ENCODE peak calls at places on chromosomes 5 and 9, in nine cellular contexts. One of them, this sample, is unnamed.

GRCh38 chr5:59921816-59922215 is 28.3 kb upstream of the PDE4D start:
- DNase-seq in PC-3: no peak
- DNase-seq in PC-9: no peak
- DNase-seq in A549: no peak
- DNase-seq in H9: peak; percentile 28
- DNase-seq in lower lobe of right lung: no peak
- DNase-seq in small intestine: no peak
- DNase-seq in heart left ventricle: no peak
- DNase-seq in psoas muscle: no peak
- DNase-seq in this sample: no peak

GRCh38 chr9:124621371-124622328 is 114.5 kb upstream of the NR5A1 start:
- DNase-seq in PC-3: no peak
- DNase-seq in PC-9: no peak
- DNase-seq in A549: no peak
- DNase-seq in H9: no peak
- DNase-seq in lower lobe of right lung: no peak
- DNase-seq in small intestine: no peak
- DNase-seq in heart left ventricle: no peak
- DNase-seq in psoas muscle: no peak
- DNase-seq in this sample: peak; percentile 76

GRCh38 chr5:82730862-82731261 is 346.3 kb downstream of the TMEM167A start:
- DNase-seq in PC-3: no peak
- DNase-seq in PC-9: no peak
- DNase-seq in A549: no peak
- DNase-seq in H9: no peak
- DNase-seq in lower lobe of right lung: no peak
- DNase-seq in small intestine: peak; percentile 6
- DNase-seq in heart left ventricle: no peak
- DNase-seq in psoas muscle: no peak
- DNase-seq in this sample: no peak

GRCh38 chr5:78521455-78521854 is 127.1 kb downstream of the LHFPL2 start:
- DNase-seq in PC-3: no peak
- DNase-seq in PC-9: no peak
- DNase-seq in A549: no peak
- DNase-seq in H9: no peak
- DNase-seq in lower lobe of right lung: no peak
- DNase-seq in small intestine: no peak
- DNase-seq in heart left ventricle: no peak
- DNase-seq in psoas muscle: no peak
- DNase-seq in this sample: no peak

GRCh38 chr9:36862206-36863145 is 171.6 kb downstream of the PAX5 start:
- DNase-seq in PC-3: peak; percentile 41
- DNase-seq in PC-9: peak; percentile 33
- DNase-seq in A549: peak; percentile 55
- DNase-seq in H9: peak; percentile 77
- DNase-seq in lower lobe of right lung: peak; percentile 40
- DNase-seq in small intestine: peak; percentile 39
- DNase-seq in heart left ventricle: no peak
- DNase-seq in psoas muscle: peak; percentile 30
- DNase-seq in this sample: no peak

GRCh38 chr9:115442054-115442453 is 324.1 kb upstream of the TNC start:
- DNase-seq in PC-3: no peak
- DNase-seq in PC-9: no peak
- DNase-seq in A549: no peak
- DNase-seq in H9: no peak
- DNase-seq in lower lobe of right lung: no peak
- DNase-seq in small intestine: no peak
- DNase-seq in heart left ventricle: no peak
- DNase-seq in psoas muscle: no peak
- DNase-seq in this sample: no peak

GRCh38 chr5:111461934-111462333 is 50.4 kb downstream of the STARD4 start:
- DNase-seq in PC-3: no peak
- DNase-seq in PC-9: no peak
- DNase-seq in A549: no peak
- DNase-seq in H9: no peak
- DNase-seq in lower lobe of right lung: no peak
- DNase-seq in small intestine: no peak
- DNase-seq in heart left ventricle: no peak
- DNase-seq in psoas muscle: no peak
- DNase-seq in this sample: no peak

GRCh38 chr9:121671612-121672155 is 20.2 kb downstream of the DAB2IP start:
- DNase-seq in PC-3: no peak
- DNase-seq in PC-9: no peak
- DNase-seq in A549: no peak
- DNase-seq in H9: no peak
- DNase-seq in lower lobe of right lung: no peak
- DNase-seq in small intestine: no peak
- DNase-seq in heart left ventricle: no peak
- DNase-seq in psoas muscle: no peak
- DNase-seq in this sample: no peak

GRCh38 chr5:102901821-102902448 is 146.8 kb downstream of the PAM start:
- DNase-seq in PC-3: peak; percentile 64
- DNase-seq in PC-9: no peak
- DNase-seq in A549: no peak
- DNase-seq in H9: no peak
- DNase-seq in lower lobe of right lung: no peak
- DNase-seq in small intestine: no peak
- DNase-seq in heart left ventricle: no peak
- DNase-seq in psoas muscle: no peak
- DNase-seq in this sample: no peak

GRCh38 chr5:150778517-150779396 is at the start of gene SMIM3:
- DNase-seq in PC-3: peak; percentile 72
- DNase-seq in PC-9: peak; percentile 83
- DNase-seq in A549: peak; percentile 55
- DNase-seq in H9: peak; percentile 88
- DNase-seq in lower lobe of right lung: peak; percentile 88
- DNase-seq in small intestine: peak; percentile 70
- DNase-seq in heart left ventricle: peak; percentile 88
- DNase-seq in psoas muscle: peak; percentile 91
- DNase-seq in this sample: peak; percentile 74

GRCh38 chr9:14793389-14793788 is 70.9 kb upstream of the CER1 start:
- DNase-seq in PC-3: no peak
- DNase-seq in PC-9: no peak
- DNase-seq in A549: no peak
- DNase-seq in H9: no peak
- DNase-seq in lower lobe of right lung: no peak
- DNase-seq in small intestine: no peak
- DNase-seq in heart left ventricle: no peak
- DNase-seq in psoas muscle: no peak
- DNase-seq in this sample: no peak

GRCh38 chr5:24623018-24623417 is 21.8 kb downstream of the CDH10 start:
- DNase-seq in PC-3: no peak
- DNase-seq in PC-9: no peak
- DNase-seq in A549: no peak
- DNase-seq in H9: no peak
- DNase-seq in lower lobe of right lung: no peak
- DNase-seq in small intestine: no peak
- DNase-seq in heart left ventricle: no peak
- DNase-seq in psoas muscle: no peak
- DNase-seq in this sample: no peak

GRCh38 chr5:39518516-39518915 is 93.7 kb upstream of the DAB2 start:
- DNase-seq in PC-3: peak; percentile 59
- DNase-seq in PC-9: no peak
- DNase-seq in A549: peak; percentile 16
- DNase-seq in H9: no peak
- DNase-seq in lower lobe of right lung: no peak
- DNase-seq in small intestine: no peak
- DNase-seq in heart left ventricle: no peak
- DNase-seq in psoas muscle: no peak
- DNase-seq in this sample: peak; percentile 83

GRCh38 chr5:21154526-21154925 is 1166.5 kb upstream of the CDH18 start:
- DNase-seq in PC-3: peak; percentile 90
- DNase-seq in PC-9: no peak
- DNase-seq in A549: no peak
- DNase-seq in H9: no peak
- DNase-seq in lower lobe of right lung: no peak
- DNase-seq in small intestine: no peak
- DNase-seq in heart left ventricle: no peak
- DNase-seq in psoas muscle: no peak
- DNase-seq in this sample: no peak

GRCh38 chr5:109743770-109744212 is 54.1 kb downstream of the MAN2A1 start:
- DNase-seq in PC-3: peak; percentile 76
- DNase-seq in PC-9: peak; percentile 10
- DNase-seq in A549: peak; percentile 69
- DNase-seq in H9: no peak
- DNase-seq in lower lobe of right lung: no peak
- DNase-seq in small intestine: no peak
- DNase-seq in heart left ventricle: peak; percentile 29
- DNase-seq in psoas muscle: no peak
- DNase-seq in this sample: peak; percentile 97

GRCh38 chr5:134226441-134227192 is 744 bp upstream of the PPP2CA start:
- DNase-seq in PC-3: no peak
- DNase-seq in PC-9: no peak
- DNase-seq in A549: peak; percentile 10
- DNase-seq in H9: no peak
- DNase-seq in lower lobe of right lung: peak; percentile 91
- DNase-seq in small intestine: peak; percentile 91
- DNase-seq in heart left ventricle: no peak
- DNase-seq in psoas muscle: no peak
- DNase-seq in this sample: no peak

GRCh38 chr5:178786859-178787499 is 56.5 kb upstream of the ZNF354A start:
- DNase-seq in PC-3: peak; percentile 98
- DNase-seq in PC-9: peak; percentile 68
- DNase-seq in A549: peak; percentile 86
- DNase-seq in H9: no peak
- DNase-seq in lower lobe of right lung: no peak
- DNase-seq in small intestine: no peak
- DNase-seq in heart left ventricle: no peak
- DNase-seq in psoas muscle: no peak
- DNase-seq in this sample: no peak

GRCh38 chr9:115291841-115292240 is 173.9 kb upstream of the TNC start:
- DNase-seq in PC-3: peak; percentile 6
- DNase-seq in PC-9: peak; percentile 79
- DNase-seq in A549: no peak
- DNase-seq in H9: no peak
- DNase-seq in lower lobe of right lung: peak; percentile 75
- DNase-seq in small intestine: peak; percentile 74
- DNase-seq in heart left ventricle: no peak
- DNase-seq in psoas muscle: no peak
- DNase-seq in this sample: peak; percentile 44

GRCh38 chr9:89812556-89813181 is 207.9 kb downstream of the GADD45G start:
- DNase-seq in PC-3: no peak
- DNase-seq in PC-9: no peak
- DNase-seq in A549: no peak
- DNase-seq in H9: no peak
- DNase-seq in lower lobe of right lung: no peak
- DNase-seq in small intestine: no peak
- DNase-seq in heart left ventricle: no peak
- DNase-seq in psoas muscle: no peak
- DNase-seq in this sample: no peak

DNA sequence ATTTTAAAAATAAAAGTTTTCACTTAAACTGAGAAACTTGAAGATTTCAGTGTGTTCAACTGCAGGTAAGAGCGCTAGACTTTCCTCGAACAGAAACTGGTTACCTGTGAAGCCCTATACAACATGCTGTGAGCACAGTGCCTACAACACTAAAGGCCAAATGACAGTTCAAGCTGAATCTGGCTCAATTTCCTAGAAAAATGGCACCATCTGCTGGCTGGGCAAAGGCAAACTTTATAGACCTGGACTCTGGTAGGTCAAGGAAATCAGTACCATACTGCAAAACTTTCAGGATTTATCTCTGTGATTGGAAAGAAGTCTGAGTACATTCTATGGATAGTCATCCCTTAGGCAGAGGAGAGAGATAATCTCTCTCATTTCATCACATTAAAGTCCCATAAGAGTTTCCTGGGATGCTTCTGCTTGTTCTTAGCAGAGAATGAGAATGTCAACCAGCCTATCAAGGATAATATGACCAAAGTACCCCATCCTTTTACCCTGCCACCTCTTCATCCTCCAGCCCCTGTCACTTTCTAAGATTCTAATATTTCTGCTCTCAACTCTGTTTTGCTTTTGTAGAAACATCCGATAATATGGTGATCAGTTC is 31.8 kb upstream of the FOXB2 start:
- DNase-seq in PC-3: peak; percentile 69
- DNase-seq in PC-9: peak; percentile 21
- DNase-seq in A549: peak; percentile 60
- DNase-seq in H9: peak; percentile 73
- DNase-seq in lower lobe of right lung: no peak
- DNase-seq in small intestine: peak; percentile 77
- DNase-seq in heart left ventricle: no peak
- DNase-seq in psoas muscle: no peak
- DNase-seq in this sample: no peak
- H3K27ac ChIP-seq in PC-3: no peak overlapping the region
- H3K27ac ChIP-seq in PC-9: no peak overlapping the region
- H3K27ac ChIP-seq in A549: no peak overlapping the region
- H3K27ac ChIP-seq in H9: no peak overlapping the region
- H3K27ac ChIP-seq in lower lobe of right lung: no peak overlapping the region
- H3K27ac ChIP-seq in small intestine: no peak overlapping the region
- H3K27ac ChIP-seq in heart left ventricle: no peak overlapping the region
- H3K27ac ChIP-seq in psoas muscle: no peak overlapping the region
- H3K27ac ChIP-seq in this sample: no peak overlapping the region

GRCh38 chr5:149376711-149377447 is 2.2 kb downstream of the IL17B start:
- DNase-seq in PC-3: no peak
- DNase-seq in PC-9: no peak
- DNase-seq in A549: no peak
- DNase-seq in H9: no peak
- DNase-seq in lower lobe of right lung: no peak
- DNase-seq in small intestine: no peak
- DNase-seq in heart left ventricle: no peak
- DNase-seq in psoas muscle: no peak
- DNase-seq in this sample: no peak
- H3K4me1 ChIP-seq in PC-3: no peaks in the 10 kb centered on the region
- H3K4me1 ChIP-seq in PC-9: no peaks in the 10 kb centered on the region
- H3K4me1 ChIP-seq in A549: no peaks in the 10 kb centered on the region
- H3K4me1 ChIP-seq in H9: no peaks in the 10 kb centered on the region
- H3K4me1 ChIP-seq in lower lobe of right lung: peaks cover 11% of the 10 kb centered on the region
- H3K4me1 ChIP-seq in small intestine: no peaks in the 10 kb centered on the region
- H3K4me1 ChIP-seq in heart left ventricle: peaks cover 17% of the 10 kb centered on the region
- H3K4me1 ChIP-seq in psoas muscle: no peaks in the 10 kb centered on the region
- H3K4me1 ChIP-seq in this sample: peaks cover 16% of the 10 kb centered on the region

GRCh38 chr9:38017149-38017884 is 51.7 kb downstream of the SHB start:
- DNase-seq in PC-3: peak; percentile 60
- DNase-seq in PC-9: peak; percentile 80
- DNase-seq in A549: peak; percentile 73
- DNase-seq in H9: peak; percentile 96
- DNase-seq in lower lobe of right lung: peak; percentile 81
- DNase-seq in small intestine: no peak
- DNase-seq in heart left ventricle: peak; percentile 88
- DNase-seq in psoas muscle: peak; percentile 85
- DNase-seq in this sample: peak; percentile 89
- H3K27ac ChIP-seq in PC-3: peak overlapping the region; percentile 97
- H3K27ac ChIP-seq in PC-9: peak overlapping the region; percentile 85
- H3K27ac ChIP-seq in A549: peak overlapping the region; percentile 97
- H3K27ac ChIP-seq in H9: peak overlapping the region; percentile 72
- H3K27ac ChIP-seq in lower lobe of right lung: peak overlapping the region; percentile 60
- H3K27ac ChIP-seq in small intestine: no peak overlapping the region
- H3K27ac ChIP-seq in heart left ventricle: peak overlapping the region; percentile 52
- H3K27ac ChIP-seq in psoas muscle: peak overlapping the region; percentile 74
- H3K27ac ChIP-seq in this sample: peak overlapping the region; percentile 93

DNA sequence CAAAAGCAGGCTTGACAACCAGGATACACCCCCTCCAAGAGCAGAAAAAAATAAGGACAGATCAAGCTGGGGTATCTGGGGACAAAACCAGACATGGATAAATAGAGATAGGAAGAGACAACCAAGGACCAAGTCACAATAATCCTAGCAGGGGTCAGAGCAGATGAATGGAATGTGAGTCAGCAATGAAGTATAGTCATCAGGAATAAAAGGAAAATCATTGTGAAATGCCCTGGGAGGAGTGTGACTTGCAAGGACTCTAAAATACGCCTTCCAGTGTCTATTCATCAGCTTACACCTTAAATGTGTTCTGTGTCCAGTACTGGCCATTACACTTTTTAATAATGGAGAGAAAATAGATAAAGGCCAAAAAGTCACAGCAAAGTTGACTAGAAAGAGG is 206.7 kb downstream of the CAAP1 start:
- DNase-seq in PC-3: peak; percentile 50
- DNase-seq in PC-9: no peak
- DNase-seq in A549: peak; percentile 11
- DNase-seq in H9: no peak
- DNase-seq in lower lobe of right lung: no peak
- DNase-seq in small intestine: no peak
- DNase-seq in heart left ventricle: no peak
- DNase-seq in psoas muscle: no peak
- DNase-seq in this sample: no peak
- H3K4me1 ChIP-seq in PC-3: no peaks in the 10 kb centered on the region
- H3K4me1 ChIP-seq in PC-9: no peaks in the 10 kb centered on the region
- H3K4me1 ChIP-seq in A549: no peaks in the 10 kb centered on the region
- H3K4me1 ChIP-seq in H9: peaks cover 3% of the 10 kb centered on the region
- H3K4me1 ChIP-seq in lower lobe of right lung: no peaks in the 10 kb centered on the region
- H3K4me1 ChIP-seq in small intestine: no peaks in the 10 kb centered on the region
- H3K4me1 ChIP-seq in heart left ventricle: no peaks in the 10 kb centered on the region
- H3K4me1 ChIP-seq in psoas muscle: no peaks in the 10 kb centered on the region
- H3K4me1 ChIP-seq in this sample: no peaks in the 10 kb centered on the region

This sample was measured in SJSA1.